ENCODE peak calls at places on chromosomes 2 and 18, in four cellular contexts. I is heart left ventricle, T is mesendoderm, X is T-cell. D is an unnamed sample.

GRCh38 chr18:57390044-57390443 is 37.7 kb downstream of the ST8SIA3 start:
- DNase-seq in X (no peak), T (no peak), I (no peak), D (no peak)

GRCh38 chr2:46849741-46850474 is 65.7 kb downstream of the MCFD2 start:
- DNase-seq in T (no peak), X (no peak), I (peak), D (no peak)

GRCh38 chr2:200761168-200761715 is 50.5 kb upstream of the BZW1 start:
- DNase-seq in X (no peak), T (no peak), I (no peak), D (no peak)

GRCh38 chr2:134347756-134348155 is 93.9 kb downstream of the MGAT5 start:
- DNase-seq in I (no peak), T (peak), X (no peak), D (no peak)

GRCh38 chr2:71530246-71530986 is 77.1 kb downstream of the DYSF start:
- DNase-seq in I (no peak), X (no peak), T (peak), D (no peak)

GRCh38 chr2:119659601-119660342 is 19.2 kb upstream of the TMEM177 start:
- DNase-seq in I (no peak), X (peak), T (peak), D (no peak)

GRCh38 chr2:58428553-58429284 is 187.6 kb upstream of the FANCL start:
- DNase-seq in I (no peak), T (peak), X (no peak), D (peak)

GRCh38 chr18:58408665-58409064 is 220.2 kb downstream of the ALPK2 start:
- DNase-seq in X (no peak), I (no peak), T (no peak), D (no peak)

GRCh38 chr2:66789741-66790140 is 354.8 kb downstream of the MEIS1 start:
- DNase-seq in I (no peak), T (no peak), X (no peak), D (no peak)